ENCODE peak calls at places on chromosomes 13 and 19, in nine cellular contexts. W is AG04450, Q is Caco-2, A is COR-L47, L is M059J, X is memory B cell, S is Calu3, T is substantia nigra, G is amniotic stem cell. H is an unnamed sample.

GRCh38 chr19:55088543-55089265 is 13.0 kb downstream of the EPS8L1 start:
- DNase-seq in T (peak; percentile 50), Q (peak; percentile 92), W (peak; percentile 13), A (peak; percentile 37), L (peak; percentile 71), G (no peak), S (peak; percentile 93), X (peak; percentile 78), H (peak; percentile 75)

GRCh38 chr13:75402787-75403186 is 79.2 kb downstream of the TBC1D4 start:
- DNase-seq in S (no peak), X (no peak), G (no peak), W (no peak), T (peak; percentile 36), Q (peak; percentile 19), L (no peak), A (no peak), H (no peak)

GRCh38 chr13:92808007-92808406 is 418.6 kb upstream of the GPC6 start:
- DNase-seq in G (no peak), T (no peak), X (no peak), Q (no peak), S (no peak), L (no peak), W (no peak), A (no peak), H (no peak)

GRCh38 chr13:23473236-23473635 is 39.7 kb upstream of the SACS start:
- DNase-seq in L (no peak), A (no peak), S (no peak), X (no peak), W (no peak), T (no peak), Q (peak; percentile 39), G (no peak), H (no peak)

GRCh38 chr19:15368798-15369593 is 10.6 kb downstream of the AKAP8 start:
- DNase-seq in S (no peak), T (no peak), A (no peak), L (no peak), Q (no peak), W (no peak), G (no peak), X (no peak), H (peak; percentile 78)

GRCh38 chr19:412356-413355 is 3.7 kb upstream of the C2CD4C start:
- DNase-seq in Q (no peak), W (no peak), X (no peak), T (no peak), A (peak; percentile 38), L (no peak), G (no peak), S (no peak), H (no peak)

GRCh38 chr13:22061371-22061805 is 390.5 kb downstream of the FGF9 start:
- DNase-seq in X (no peak), W (no peak), S (no peak), T (no peak), L (no peak), A (peak; percentile 77), G (no peak), Q (peak; percentile 32), H (peak; percentile 87)

GRCh38 chr19:18417250-18418033 is 1.8 kb upstream of the SSBP4 start:
- DNase-seq in Q (peak; percentile 86), X (no peak), T (no peak), L (peak; percentile 87), W (no peak), A (peak; percentile 83), S (peak; percentile 72), G (no peak), H (no peak)

GRCh38 chr13:83940742-83941141 is 58.5 kb upstream of the SLITRK1 start:
- DNase-seq in W (no peak), G (no peak), S (no peak), A (no peak), L (no peak), T (no peak), Q (no peak), X (no peak), H (no peak)

GRCh38 chr19:13277104-13277809 is 127.0 kb downstream of the IER2 start:
- DNase-seq in T (peak; percentile 54), G (peak; percentile 9), A (peak; percentile 32), X (peak; percentile 77), Q (peak; percentile 77), W (peak; percentile 55), S (peak; percentile 56), L (peak; percentile 78), H (peak; percentile 41)

GRCh38 chr13:44300895-44301638 is 72.6 kb upstream of the SERP2 start:
- DNase-seq in Q (no peak), S (peak; percentile 52), L (peak; percentile 90), A (no peak), T (no peak), X (no peak), W (no peak), G (peak; percentile 6), H (no peak)

GRCh38 chr13:58300974-58301681 is 669.6 kb downstream of the PCDH17 start:
- DNase-seq in Q (no peak), A (no peak), G (no peak), T (no peak), L (no peak), W (no peak), X (no peak), S (no peak), H (no peak)

GRCh38 chr19:58196911-58197616 is 14.2 kb downstream of the ZNF274 start:
- DNase-seq in W (no peak), L (peak; percentile 28), T (no peak), G (no peak), S (no peak), Q (peak; percentile 15), X (no peak), A (no peak), H (no peak)